ENCODE peak calls at places on chromosomes 16 and 17, in four cellular contexts. O is cardiac fibroblast, Q is type B pancreatic cell, U is lung. C is an unnamed sample.

GRCh38 chr16:81632392-81633146 is 146.5 kb upstream of the PLCG2 start:
- DNase-seq in U (peak), Q (no peak), O (peak), C (no peak)

GRCh38 chr16:58481931-58482330 is 18.0 kb upstream of the NDRG4 start:
- DNase-seq in U (no peak), Q (no peak), O (no peak), C (no peak)

GRCh38 chr17:35942588-35943186 is 826 bp downstream of the LYZL6 start:
- DNase-seq in O (no peak), U (no peak), Q (no peak), C (no peak)

GRCh38 chr16:75385507-75386152 is 47.7 kb downstream of the CFDP1 start:
- DNase-seq in O (peak), Q (no peak), U (no peak), C (no peak)

GRCh38 chr17:7383742-7384488 is 3.0 kb downstream of the TNK1 start:
- DNase-seq in U (no peak), Q (no peak), O (no peak), C (no peak)

GRCh38 chr16:75251280-75252048 is at the start of gene BCAR1:
- DNase-seq in Q (peak), O (peak), U (peak), C (peak)

GRCh38 chr17:55577687-55578086 is 66.4 kb upstream of the SMIM36 start:
- DNase-seq in O (no peak), Q (no peak), U (no peak), C (no peak)

GRCh38 chr16:89534147-89534788 is 26.1 kb downstream of the SPG7 start:
- DNase-seq in O (peak), Q (no peak), U (peak), C (no peak)

GRCh38 chr16:87266846-87267245 is 50.3 kb downstream of the C16orf95 start:
- DNase-seq in O (no peak), U (no peak), Q (no peak), C (no peak)

GRCh38 chr16:4200000-4200780 is 41.7 kb downstream of the SRL start:
- DNase-seq in O (peak), Q (peak), U (peak), C (no peak)

GRCh38 chr16:53282975-53283946 is 151.0 kb upstream of the RBL2 start:
- DNase-seq in O (peak), U (no peak), Q (no peak), C (no peak)

GRCh38 chr16:69186642-69187386 is at the start of gene SNTB2:
- DNase-seq in O (peak), U (peak), Q (peak), C (peak)

GRCh38 chr16:56897026-56897799 is 32.2 kb downstream of the SLC12A3 start:
- DNase-seq in O (no peak), U (no peak), Q (no peak), C (no peak)

GRCh38 chr17:52134641-52135040 is 23.9 kb downstream of the CA10 start:
- DNase-seq in O (no peak), U (no peak), Q (no peak), C (no peak)

GRCh38 chr17:66860204-66860603 is 25.3 kb downstream of the CACNG5 start:
- DNase-seq in Q (no peak), U (no peak), O (no peak), C (no peak)

GRCh38 chr16:1981398-1981836 is at the start of gene NOXO1:
- DNase-seq in Q (no peak), O (no peak), U (no peak), C (no peak)

GRCh38 chr17:3780986-3781385 is 20.0 kb downstream of the ITGAE start:
- DNase-seq in O (no peak), Q (no peak), U (no peak), C (no peak)

GRCh38 chr16:66196770-66197169 is 169.7 kb upstream of the CDH5 start:
- DNase-seq in U (peak), O (no peak), Q (no peak), C (peak)

GRCh38 chr17:82966415-82966814 is 113.0 kb upstream of the METRNL start:
- DNase-seq in Q (no peak), U (no peak), O (no peak), C (no peak)

GRCh38 chr17:4365103-4365627 is 1.3 kb downstream of the UBE2G1 start:
- DNase-seq in U (peak), Q (peak), O (peak), C (peak)

GRCh38 chr17:39564201-39564828 is 43.4 kb downstream of the NEUROD2 start:
- DNase-seq in U (no peak), Q (no peak), O (no peak), C (no peak)

GRCh38 chr17:42249681-42250446 is 26.3 kb downstream of the STAT5B start:
- DNase-seq in Q (no peak), O (no peak), U (no peak), C (no peak)

GRCh38 chr16:28829747-28830146 is 6.9 kb downstream of the ATXN2L start:
- DNase-seq in U (no peak), Q (no peak), O (no peak), C (no peak)

GRCh38 chr17:81871387-81872120 is 417 bp upstream of the ARHGDIA start:
- DNase-seq in Q (peak), U (peak), O (peak), C (peak)

GRCh38 chr17:59711936-59712335 is 4.5 kb downstream of the VMP1 start:
- DNase-seq in Q (no peak), U (no peak), O (no peak), C (no peak)

GRCh38 chr17:31512796-31513195 is 121.3 kb downstream of the RAB11FIP4 start:
- DNase-seq in U (no peak), Q (no peak), O (no peak), C (no peak)

GRCh38 chr17:75779250-75779986 is 5.2 kb upstream of the UNK start:
- DNase-seq in Q (peak), U (peak), O (peak), C (peak)
- TF ChIP-seq CTCF in Q (peak), U (no peak), O (no peak), C (peak)

GRCh38 chr17:37089998-37090397 is 141.2 kb downstream of the AATF start:
- DNase-seq in U (no peak), O (no peak), Q (no peak), C (no peak)

GRCh38 chr17:37090941-37091340 is 142.2 kb downstream of the AATF start:
- DNase-seq in Q (no peak), O (no peak), U (no peak), C (no peak)

GRCh38 chr17:37087683-37088082 is 138.9 kb downstream of the AATF start:
- DNase-seq in U (no peak), Q (no peak), O (no peak), C (no peak)

GRCh38 chr17:37088459-37088858 is 139.7 kb downstream of the AATF start:
- DNase-seq in O (no peak), U (no peak), Q (no peak), C (no peak)

GRCh38 chr17:37088913-37089312 is 140.2 kb downstream of the AATF start:
- DNase-seq in U (no peak), O (no peak), Q (no peak), C (no peak)
- TF ChIP-seq CTCF in U (no peak), O (no peak), Q (peak), C (no peak)

DNA sequence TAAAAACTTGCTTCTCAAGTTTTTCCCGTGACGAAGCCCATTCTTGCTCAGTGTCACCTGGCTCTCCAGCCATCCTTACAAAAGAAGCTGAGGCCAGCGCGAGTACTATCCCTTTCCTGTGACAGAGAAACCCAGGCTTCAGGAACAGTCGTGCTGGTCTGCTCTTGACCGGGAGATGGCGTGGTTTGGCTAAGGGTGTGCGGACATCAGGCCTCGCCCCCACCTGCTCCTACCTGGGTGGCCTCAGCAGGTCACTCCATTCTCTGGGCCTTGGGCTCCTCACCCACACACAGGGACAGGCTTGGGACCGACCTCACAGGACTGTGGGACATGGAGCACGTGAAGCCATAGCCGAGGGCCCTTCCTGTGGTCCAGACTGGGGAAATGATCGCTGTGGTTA is 75.2 kb upstream of the CIBAR2 start:
- DNase-seq in Q (no peak), U (no peak), O (no peak), C (no peak)
- TF ChIP-seq CTCF in Q (no peak), U (no peak), O (no peak), C (no peak)

GRCh38 chr16:67660564-67661028 is at the start of gene PARD6A:
- DNase-seq in O (peak), Q (peak), U (peak), C (peak)
- TF ChIP-seq CTCF in O (no peak), Q (no peak), U (no peak), C (no peak)

GRCh38 chr17:77729587-77729986 is 228.9 kb upstream of the TNRC6C start:
- DNase-seq in Q (peak), O (no peak), U (no peak), C (no peak)

GRCh38 chr17:77728871-77729270 is 229.6 kb upstream of the TNRC6C start:
- DNase-seq in Q (no peak), U (no peak), O (no peak), C (no peak)

GRCh38 chr17:77727216-77727615 is 231.3 kb upstream of the TNRC6C start:
- DNase-seq in Q (peak), U (no peak), O (no peak), C (peak)

GRCh38 chr17:77726549-77726957 is 231.9 kb upstream of the TNRC6C start:
- DNase-seq in U (no peak), O (no peak), Q (peak), C (peak)

GRCh38 chr17:77728022-77728671 is 230.4 kb upstream of the TNRC6C start:
- DNase-seq in U (no peak), O (peak), Q (peak), C (peak)
- TF ChIP-seq CTCF in U (no peak), O (peak), Q (peak), C (peak)

C was measured in osteocyte.